ENCODE peak calls at places on chromosomes 7 and 10, in nine cellular contexts. D is foreskin fibroblast; C is pons; T is caudate nucleus; U is activated CD8-positive, alpha-beta T cell treated with anti-CD3 and anti-CD28 coated beads for 36 hours; V is stimulated activated CD4-positive, alpha-beta T cell treated with anti-CD3 and anti-CD28 coated beads, Interleukin-2, amount 100 ng/mL, for 48 hours; A is HL-60; P is COR-L47; H is stimulated activated CD8-positive, alpha-beta memory T cell treated with anti-CD3 and anti-CD28 coated beads, Interleukin-4, amount 100 ng/mL, for 24 hours. I is an unnamed sample.

GRCh38 chr7:4754433-4755010 is 20.9 kb upstream of the AP5Z1 start:
- DNase-seq in D (no peak), C (no peak), T (no peak), U (no peak), V (no peak), A (no peak), P (no peak), H (no peak), I (no peak)

GRCh38 chr7:2082357-2083038 is 150.2 kb downstream of the MAD1L1 start:
- DNase-seq in D (peak), C (peak), T (no peak), U (no peak), V (no peak), A (no peak), P (no peak), H (no peak), I (no peak)

GRCh38 chr10:50566150-50566549 is 57.6 kb downstream of the SGMS1 start:
- DNase-seq in D (no peak), C (no peak), T (no peak), U (no peak), V (no peak), A (no peak), P (no peak), H (no peak), I (no peak)

GRCh38 chr10:70458329-70459060 is 17.0 kb upstream of the NODAL start:
- DNase-seq in D (peak), C (no peak), T (no peak), U (peak), V (peak), A (peak), P (no peak), H (peak), I (peak)

GRCh38 chr7:107128748-107129147 is 40.1 kb upstream of the HBP1 start:
- DNase-seq in D (no peak), C (no peak), T (no peak), U (no peak), V (no peak), A (no peak), P (no peak), H (no peak), I (no peak)

GRCh38 chr10:87578799-87579401 is 74.2 kb downstream of the MINPP1 start:
- DNase-seq in D (no peak), C (no peak), T (no peak), U (no peak), V (no peak), A (no peak), P (no peak), H (no peak), I (no peak)

GRCh38 chr7:28018851-28019465 is 161.6 kb downstream of the JAZF1 start:
- DNase-seq in D (no peak), C (peak), T (no peak), U (no peak), V (no peak), A (no peak), P (no peak), H (no peak), I (no peak)

GRCh38 chr10:59099536-59099935 is 76.9 kb upstream of the PHYHIPL start:
- DNase-seq in D (peak), C (peak), T (no peak), U (no peak), V (no peak), A (no peak), P (no peak), H (no peak), I (no peak)

GRCh38 chr7:154569916-154570315 is 433.0 kb downstream of the PAXIP1 start:
- DNase-seq in D (no peak), C (no peak), T (no peak), U (no peak), V (no peak), A (no peak), P (no peak), H (no peak), I (no peak)

GRCh38 chr7:42606217-42606905 is 305.5 kb downstream of the C7orf25 start:
- DNase-seq in D (peak), C (peak), T (no peak), U (no peak), V (no peak), A (no peak), P (no peak), H (no peak), I (no peak)

GRCh38 chr7:55140221-55140980 is 121.6 kb downstream of the EGFR start:
- DNase-seq in D (peak), C (no peak), T (no peak), U (no peak), V (no peak), A (peak), P (no peak), H (no peak), I (no peak)

GRCh38 chr7:70376561-70377031 is 755.3 kb upstream of the GALNT17 start:
- DNase-seq in D (no peak), C (no peak), T (no peak), U (no peak), V (no peak), A (no peak), P (peak), H (no peak), I (no peak)

GRCh38 chr10:120607710-120608703 is 151.0 kb downstream of the PLPP4 start:
- DNase-seq in D (no peak), C (no peak), T (no peak), U (no peak), V (no peak), A (no peak), P (no peak), H (no peak), I (no peak)

GRCh38 chr10:11822809-11823121 is 391 bp upstream of the PROSER2 start:
- DNase-seq in D (no peak), C (no peak), T (no peak), U (no peak), V (no peak), A (no peak), P (no peak), H (no peak), I (no peak)

GRCh38 chr10:44195120-44196007 is 189.5 kb downstream of the CXCL12 start:
- DNase-seq in D (peak), C (no peak), T (no peak), U (no peak), V (no peak), A (no peak), P (no peak), H (no peak), I (no peak)